ENCODE peak calls at places on chromosomes 16 and 17, in six cellular contexts. One of them, this sample, is unnamed.
A peak's percentile ranks its signal among the peaks of the same experiment; 100 is the strongest.

GRCh38 chr17:63421681-63422645 is 24.1 kb downstream of the CYB561 start:
- DNase-seq in T-helper 1 cell: no peak
- DNase-seq in astrocyte of the hippocampus: no peak
- DNase-seq in stimulated activated naive B cell treated with anti-CD40 and anti-IgM and Interleukin-4, amounts not matched to agents 10 μg/mL and 1 μg/mL and 100 μg/mL, for 72 hours: no peak
- DNase-seq in stimulated activated effector memory CD8-positive, alpha-beta T cell treated with anti-CD3 and anti-CD28 coated beads, Interleukin-12 subunit alpha, Interleukin-12 subunit beta, amount 100 ng/mL, for 72 hours: no peak
- DNase-seq in Caki2: no peak
- DNase-seq in this sample: no peak

GRCh38 chr17:75067856-75068255 is 19.9 kb upstream of the SLC16A5 start:
- DNase-seq in T-helper 1 cell: no peak
- DNase-seq in astrocyte of the hippocampus: peak; percentile 53
- DNase-seq in stimulated activated naive B cell treated with anti-CD40 and anti-IgM and Interleukin-4, amounts not matched to agents 10 μg/mL and 1 μg/mL and 100 μg/mL, for 72 hours: no peak
- DNase-seq in stimulated activated effector memory CD8-positive, alpha-beta T cell treated with anti-CD3 and anti-CD28 coated beads, Interleukin-12 subunit alpha, Interleukin-12 subunit beta, amount 100 ng/mL, for 72 hours: no peak
- DNase-seq in Caki2: no peak
- DNase-seq in this sample: no peak

GRCh38 chr16:66925322-66925840 is at the start of gene RRAD:
- DNase-seq in T-helper 1 cell: no peak
- DNase-seq in astrocyte of the hippocampus: peak; percentile 83
- DNase-seq in stimulated activated naive B cell treated with anti-CD40 and anti-IgM and Interleukin-4, amounts not matched to agents 10 μg/mL and 1 μg/mL and 100 μg/mL, for 72 hours: no peak
- DNase-seq in stimulated activated effector memory CD8-positive, alpha-beta T cell treated with anti-CD3 and anti-CD28 coated beads, Interleukin-12 subunit alpha, Interleukin-12 subunit beta, amount 100 ng/mL, for 72 hours: no peak
- DNase-seq in Caki2: peak; percentile 76
- DNase-seq in this sample: no peak

GRCh38 chr17:16286947-16287562 is 66.2 kb downstream of the CENPV start:
- DNase-seq in T-helper 1 cell: no peak
- DNase-seq in astrocyte of the hippocampus: no peak
- DNase-seq in stimulated activated naive B cell treated with anti-CD40 and anti-IgM and Interleukin-4, amounts not matched to agents 10 μg/mL and 1 μg/mL and 100 μg/mL, for 72 hours: peak; percentile 77
- DNase-seq in stimulated activated effector memory CD8-positive, alpha-beta T cell treated with anti-CD3 and anti-CD28 coated beads, Interleukin-12 subunit alpha, Interleukin-12 subunit beta, amount 100 ng/mL, for 72 hours: no peak
- DNase-seq in Caki2: no peak
- DNase-seq in this sample: no peak

GRCh38 chr17:74345433-74346241 is 16.0 kb downstream of the BTBD17 start:
- DNase-seq in T-helper 1 cell: no peak
- DNase-seq in astrocyte of the hippocampus: peak; percentile 22
- DNase-seq in stimulated activated naive B cell treated with anti-CD40 and anti-IgM and Interleukin-4, amounts not matched to agents 10 μg/mL and 1 μg/mL and 100 μg/mL, for 72 hours: no peak
- DNase-seq in stimulated activated effector memory CD8-positive, alpha-beta T cell treated with anti-CD3 and anti-CD28 coated beads, Interleukin-12 subunit alpha, Interleukin-12 subunit beta, amount 100 ng/mL, for 72 hours: no peak
- DNase-seq in Caki2: peak; percentile 8
- DNase-seq in this sample: no peak

GRCh38 chr17:36147601-36148000 is 28.8 kb downstream of the TBC1D3B start:
- DNase-seq in T-helper 1 cell: no peak
- DNase-seq in astrocyte of the hippocampus: no peak
- DNase-seq in stimulated activated naive B cell treated with anti-CD40 and anti-IgM and Interleukin-4, amounts not matched to agents 10 μg/mL and 1 μg/mL and 100 μg/mL, for 72 hours: no peak
- DNase-seq in stimulated activated effector memory CD8-positive, alpha-beta T cell treated with anti-CD3 and anti-CD28 coated beads, Interleukin-12 subunit alpha, Interleukin-12 subunit beta, amount 100 ng/mL, for 72 hours: peak; percentile 44
- DNase-seq in Caki2: no peak
- DNase-seq in this sample: peak; percentile 11

GRCh38 chr17:45020354-45021138 is 30.9 kb downstream of the DCAKD start:
- DNase-seq in T-helper 1 cell: no peak
- DNase-seq in astrocyte of the hippocampus: peak; percentile 80
- DNase-seq in stimulated activated naive B cell treated with anti-CD40 and anti-IgM and Interleukin-4, amounts not matched to agents 10 μg/mL and 1 μg/mL and 100 μg/mL, for 72 hours: no peak
- DNase-seq in stimulated activated effector memory CD8-positive, alpha-beta T cell treated with anti-CD3 and anti-CD28 coated beads, Interleukin-12 subunit alpha, Interleukin-12 subunit beta, amount 100 ng/mL, for 72 hours: no peak
- DNase-seq in Caki2: no peak
- DNase-seq in this sample: no peak

GRCh38 chr17:27917000-27917399 is 23.8 kb upstream of the LYRM9 start:
- DNase-seq in T-helper 1 cell: no peak
- DNase-seq in astrocyte of the hippocampus: no peak
- DNase-seq in stimulated activated naive B cell treated with anti-CD40 and anti-IgM and Interleukin-4, amounts not matched to agents 10 μg/mL and 1 μg/mL and 100 μg/mL, for 72 hours: no peak
- DNase-seq in stimulated activated effector memory CD8-positive, alpha-beta T cell treated with anti-CD3 and anti-CD28 coated beads, Interleukin-12 subunit alpha, Interleukin-12 subunit beta, amount 100 ng/mL, for 72 hours: no peak
- DNase-seq in Caki2: no peak
- DNase-seq in this sample: no peak

GRCh38 chr17:40956401-40957254 is 10.1 kb downstream of the KRT39 start:
- DNase-seq in T-helper 1 cell: no peak
- DNase-seq in astrocyte of the hippocampus: peak; percentile 70
- DNase-seq in stimulated activated naive B cell treated with anti-CD40 and anti-IgM and Interleukin-4, amounts not matched to agents 10 μg/mL and 1 μg/mL and 100 μg/mL, for 72 hours: no peak
- DNase-seq in stimulated activated effector memory CD8-positive, alpha-beta T cell treated with anti-CD3 and anti-CD28 coated beads, Interleukin-12 subunit alpha, Interleukin-12 subunit beta, amount 100 ng/mL, for 72 hours: no peak
- DNase-seq in Caki2: peak; percentile 48
- DNase-seq in this sample: no peak

GRCh38 chr16:19085679-19086200 is 18.3 kb downstream of the COQ7 start:
- DNase-seq in T-helper 1 cell: no peak
- DNase-seq in astrocyte of the hippocampus: peak; percentile 38
- DNase-seq in stimulated activated naive B cell treated with anti-CD40 and anti-IgM and Interleukin-4, amounts not matched to agents 10 μg/mL and 1 μg/mL and 100 μg/mL, for 72 hours: no peak
- DNase-seq in stimulated activated effector memory CD8-positive, alpha-beta T cell treated with anti-CD3 and anti-CD28 coated beads, Interleukin-12 subunit alpha, Interleukin-12 subunit beta, amount 100 ng/mL, for 72 hours: no peak
- DNase-seq in Caki2: no peak
- DNase-seq in this sample: no peak

GRCh38 chr16:89761304-89761922 is 40.1 kb downstream of the ZNF276 start:
- DNase-seq in T-helper 1 cell: no peak
- DNase-seq in astrocyte of the hippocampus: no peak
- DNase-seq in stimulated activated naive B cell treated with anti-CD40 and anti-IgM and Interleukin-4, amounts not matched to agents 10 μg/mL and 1 μg/mL and 100 μg/mL, for 72 hours: no peak
- DNase-seq in stimulated activated effector memory CD8-positive, alpha-beta T cell treated with anti-CD3 and anti-CD28 coated beads, Interleukin-12 subunit alpha, Interleukin-12 subunit beta, amount 100 ng/mL, for 72 hours: no peak
- DNase-seq in Caki2: no peak
- DNase-seq in this sample: no peak

GRCh38 chr17:15999141-15999973 is at the start of the genes TTC19 and ZSWIM7:
- DNase-seq in T-helper 1 cell: peak; percentile 86
- DNase-seq in astrocyte of the hippocampus: peak; percentile 98
- DNase-seq in stimulated activated naive B cell treated with anti-CD40 and anti-IgM and Interleukin-4, amounts not matched to agents 10 μg/mL and 1 μg/mL and 100 μg/mL, for 72 hours: peak; percentile 94
- DNase-seq in stimulated activated effector memory CD8-positive, alpha-beta T cell treated with anti-CD3 and anti-CD28 coated beads, Interleukin-12 subunit alpha, Interleukin-12 subunit beta, amount 100 ng/mL, for 72 hours: peak; percentile 97
- DNase-seq in Caki2: peak; percentile 94
- DNase-seq in this sample: peak; percentile 83

GRCh38 chr17:4790705-4791088 is 1.9 kb downstream of the GLTPD2 start:
- DNase-seq in T-helper 1 cell: no peak
- DNase-seq in astrocyte of the hippocampus: no peak
- DNase-seq in stimulated activated naive B cell treated with anti-CD40 and anti-IgM and Interleukin-4, amounts not matched to agents 10 μg/mL and 1 μg/mL and 100 μg/mL, for 72 hours: no peak
- DNase-seq in stimulated activated effector memory CD8-positive, alpha-beta T cell treated with anti-CD3 and anti-CD28 coated beads, Interleukin-12 subunit alpha, Interleukin-12 subunit beta, amount 100 ng/mL, for 72 hours: no peak
- DNase-seq in Caki2: no peak
- DNase-seq in this sample: no peak

GRCh38 chr17:39235555-39236221 is 9.9 kb upstream of the STAC2 start:
- DNase-seq in T-helper 1 cell: peak; percentile 15
- DNase-seq in astrocyte of the hippocampus: peak; percentile 67
- DNase-seq in stimulated activated naive B cell treated with anti-CD40 and anti-IgM and Interleukin-4, amounts not matched to agents 10 μg/mL and 1 μg/mL and 100 μg/mL, for 72 hours: peak; percentile 39
- DNase-seq in stimulated activated effector memory CD8-positive, alpha-beta T cell treated with anti-CD3 and anti-CD28 coated beads, Interleukin-12 subunit alpha, Interleukin-12 subunit beta, amount 100 ng/mL, for 72 hours: peak; percentile 72
- DNase-seq in Caki2: peak; percentile 33
- DNase-seq in this sample: no peak

GRCh38 chr17:77693776-77694175 is 264.7 kb upstream of the TNRC6C start:
- DNase-seq in T-helper 1 cell: no peak
- DNase-seq in astrocyte of the hippocampus: no peak
- DNase-seq in stimulated activated naive B cell treated with anti-CD40 and anti-IgM and Interleukin-4, amounts not matched to agents 10 μg/mL and 1 μg/mL and 100 μg/mL, for 72 hours: no peak
- DNase-seq in stimulated activated effector memory CD8-positive, alpha-beta T cell treated with anti-CD3 and anti-CD28 coated beads, Interleukin-12 subunit alpha, Interleukin-12 subunit beta, amount 100 ng/mL, for 72 hours: no peak
- DNase-seq in Caki2: no peak
- DNase-seq in this sample: no peak

GRCh38 chr16:81437860-81438259 is 6.7 kb upstream of the CMIP start:
- DNase-seq in T-helper 1 cell: no peak
- DNase-seq in astrocyte of the hippocampus: no peak
- DNase-seq in stimulated activated naive B cell treated with anti-CD40 and anti-IgM and Interleukin-4, amounts not matched to agents 10 μg/mL and 1 μg/mL and 100 μg/mL, for 72 hours: no peak
- DNase-seq in stimulated activated effector memory CD8-positive, alpha-beta T cell treated with anti-CD3 and anti-CD28 coated beads, Interleukin-12 subunit alpha, Interleukin-12 subunit beta, amount 100 ng/mL, for 72 hours: no peak
- DNase-seq in Caki2: no peak
- DNase-seq in this sample: no peak

GRCh38 chr16:57016831-57017230 is 27.5 kb downstream of the NLRC5 start:
- DNase-seq in T-helper 1 cell: no peak
- DNase-seq in astrocyte of the hippocampus: no peak
- DNase-seq in stimulated activated naive B cell treated with anti-CD40 and anti-IgM and Interleukin-4, amounts not matched to agents 10 μg/mL and 1 μg/mL and 100 μg/mL, for 72 hours: no peak
- DNase-seq in stimulated activated effector memory CD8-positive, alpha-beta T cell treated with anti-CD3 and anti-CD28 coated beads, Interleukin-12 subunit alpha, Interleukin-12 subunit beta, amount 100 ng/mL, for 72 hours: no peak
- DNase-seq in Caki2: no peak
- DNase-seq in this sample: no peak

GRCh38 chr16:13306153-13306552 is 404.8 kb downstream of the SHISA9 start:
- DNase-seq in T-helper 1 cell: no peak
- DNase-seq in astrocyte of the hippocampus: no peak
- DNase-seq in stimulated activated naive B cell treated with anti-CD40 and anti-IgM and Interleukin-4, amounts not matched to agents 10 μg/mL and 1 μg/mL and 100 μg/mL, for 72 hours: no peak
- DNase-seq in stimulated activated effector memory CD8-positive, alpha-beta T cell treated with anti-CD3 and anti-CD28 coated beads, Interleukin-12 subunit alpha, Interleukin-12 subunit beta, amount 100 ng/mL, for 72 hours: no peak
- DNase-seq in Caki2: no peak
- DNase-seq in this sample: no peak

GRCh38 chr16:57606847-57607501 is 21.5 kb upstream of the ADGRG1 start:
- DNase-seq in T-helper 1 cell: no peak
- DNase-seq in astrocyte of the hippocampus: no peak
- DNase-seq in stimulated activated naive B cell treated with anti-CD40 and anti-IgM and Interleukin-4, amounts not matched to agents 10 μg/mL and 1 μg/mL and 100 μg/mL, for 72 hours: no peak
- DNase-seq in stimulated activated effector memory CD8-positive, alpha-beta T cell treated with anti-CD3 and anti-CD28 coated beads, Interleukin-12 subunit alpha, Interleukin-12 subunit beta, amount 100 ng/mL, for 72 hours: no peak
- DNase-seq in Caki2: no peak
- DNase-seq in this sample: no peak

GRCh38 chr17:45284176-45285140 is 22.6 kb upstream of the SPATA32 start:
- DNase-seq in T-helper 1 cell: no peak
- DNase-seq in astrocyte of the hippocampus: no peak
- DNase-seq in stimulated activated naive B cell treated with anti-CD40 and anti-IgM and Interleukin-4, amounts not matched to agents 10 μg/mL and 1 μg/mL and 100 μg/mL, for 72 hours: no peak
- DNase-seq in stimulated activated effector memory CD8-positive, alpha-beta T cell treated with anti-CD3 and anti-CD28 coated beads, Interleukin-12 subunit alpha, Interleukin-12 subunit beta, amount 100 ng/mL, for 72 hours: no peak
- DNase-seq in Caki2: no peak
- DNase-seq in this sample: no peak

GRCh38 chr17:82400830-82401229 is 17.3 kb upstream of the HEXD start:
- DNase-seq in T-helper 1 cell: peak; percentile 28
- DNase-seq in astrocyte of the hippocampus: no peak
- DNase-seq in stimulated activated naive B cell treated with anti-CD40 and anti-IgM and Interleukin-4, amounts not matched to agents 10 μg/mL and 1 μg/mL and 100 μg/mL, for 72 hours: peak; percentile 43
- DNase-seq in stimulated activated effector memory CD8-positive, alpha-beta T cell treated with anti-CD3 and anti-CD28 coated beads, Interleukin-12 subunit alpha, Interleukin-12 subunit beta, amount 100 ng/mL, for 72 hours: peak; percentile 66
- DNase-seq in Caki2: no peak
- DNase-seq in this sample: peak; percentile 20

GRCh38 chr16:74700206-74701040 is at the start of gene MLKL:
- DNase-seq in T-helper 1 cell: peak; percentile 47
- DNase-seq in astrocyte of the hippocampus: peak; percentile 37
- DNase-seq in stimulated activated naive B cell treated with anti-CD40 and anti-IgM and Interleukin-4, amounts not matched to agents 10 μg/mL and 1 μg/mL and 100 μg/mL, for 72 hours: peak; percentile 23
- DNase-seq in stimulated activated effector memory CD8-positive, alpha-beta T cell treated with anti-CD3 and anti-CD28 coated beads, Interleukin-12 subunit alpha, Interleukin-12 subunit beta, amount 100 ng/mL, for 72 hours: peak; percentile 77
- DNase-seq in Caki2: peak; percentile 77
- DNase-seq in this sample: peak; percentile 70

GRCh38 chr17:2981325-2981724 is 82.1 kb downstream of the OR1D5 start:
- DNase-seq in T-helper 1 cell: no peak
- DNase-seq in astrocyte of the hippocampus: no peak
- DNase-seq in stimulated activated naive B cell treated with anti-CD40 and anti-IgM and Interleukin-4, amounts not matched to agents 10 μg/mL and 1 μg/mL and 100 μg/mL, for 72 hours: no peak
- DNase-seq in stimulated activated effector memory CD8-positive, alpha-beta T cell treated with anti-CD3 and anti-CD28 coated beads, Interleukin-12 subunit alpha, Interleukin-12 subunit beta, amount 100 ng/mL, for 72 hours: no peak
- DNase-seq in Caki2: no peak
- DNase-seq in this sample: no peak

GRCh38 chr16:56923481-56923880 is 8.5 kb upstream of the HERPUD1 start:
- DNase-seq in T-helper 1 cell: no peak
- DNase-seq in astrocyte of the hippocampus: no peak
- DNase-seq in stimulated activated naive B cell treated with anti-CD40 and anti-IgM and Interleukin-4, amounts not matched to agents 10 μg/mL and 1 μg/mL and 100 μg/mL, for 72 hours: no peak
- DNase-seq in stimulated activated effector memory CD8-positive, alpha-beta T cell treated with anti-CD3 and anti-CD28 coated beads, Interleukin-12 subunit alpha, Interleukin-12 subunit beta, amount 100 ng/mL, for 72 hours: no peak
- DNase-seq in Caki2: no peak
- DNase-seq in this sample: no peak

GRCh38 chr16:88759245-88759975 is 25.6 kb downstream of the PIEZO1 start:
- DNase-seq in T-helper 1 cell: peak; percentile 56
- DNase-seq in astrocyte of the hippocampus: no peak
- DNase-seq in stimulated activated naive B cell treated with anti-CD40 and anti-IgM and Interleukin-4, amounts not matched to agents 10 μg/mL and 1 μg/mL and 100 μg/mL, for 72 hours: no peak
- DNase-seq in stimulated activated effector memory CD8-positive, alpha-beta T cell treated with anti-CD3 and anti-CD28 coated beads, Interleukin-12 subunit alpha, Interleukin-12 subunit beta, amount 100 ng/mL, for 72 hours: no peak
- DNase-seq in Caki2: no peak
- DNase-seq in this sample: no peak

GRCh38 chr17:48441231-48441711 is 11.3 kb upstream of the SKAP1 start:
- DNase-seq in T-helper 1 cell: peak; percentile 49
- DNase-seq in astrocyte of the hippocampus: no peak
- DNase-seq in stimulated activated naive B cell treated with anti-CD40 and anti-IgM and Interleukin-4, amounts not matched to agents 10 μg/mL and 1 μg/mL and 100 μg/mL, for 72 hours: peak; percentile 44
- DNase-seq in stimulated activated effector memory CD8-positive, alpha-beta T cell treated with anti-CD3 and anti-CD28 coated beads, Interleukin-12 subunit alpha, Interleukin-12 subunit beta, amount 100 ng/mL, for 72 hours: peak; percentile 61
- DNase-seq in Caki2: no peak
- DNase-seq in this sample: peak; percentile 33

GRCh38 chr16:50572700-50573099 is 24.5 kb downstream of the NKD1 start:
- DNase-seq in T-helper 1 cell: no peak
- DNase-seq in astrocyte of the hippocampus: no peak
- DNase-seq in stimulated activated naive B cell treated with anti-CD40 and anti-IgM and Interleukin-4, amounts not matched to agents 10 μg/mL and 1 μg/mL and 100 μg/mL, for 72 hours: no peak
- DNase-seq in stimulated activated effector memory CD8-positive, alpha-beta T cell treated with anti-CD3 and anti-CD28 coated beads, Interleukin-12 subunit alpha, Interleukin-12 subunit beta, amount 100 ng/mL, for 72 hours: no peak
- DNase-seq in Caki2: no peak
- DNase-seq in this sample: no peak

GRCh38 chr17:78623541-78623940 is 46.3 kb upstream of the DNAH17 start:
- DNase-seq in T-helper 1 cell: no peak
- DNase-seq in astrocyte of the hippocampus: no peak
- DNase-seq in stimulated activated naive B cell treated with anti-CD40 and anti-IgM and Interleukin-4, amounts not matched to agents 10 μg/mL and 1 μg/mL and 100 μg/mL, for 72 hours: no peak
- DNase-seq in stimulated activated effector memory CD8-positive, alpha-beta T cell treated with anti-CD3 and anti-CD28 coated beads, Interleukin-12 subunit alpha, Interleukin-12 subunit beta, amount 100 ng/mL, for 72 hours: no peak
- DNase-seq in Caki2: no peak
- DNase-seq in this sample: no peak

GRCh38 chr17:51707216-51707615 is 446.9 kb downstream of the UTP18 start:
- DNase-seq in T-helper 1 cell: no peak
- DNase-seq in astrocyte of the hippocampus: no peak
- DNase-seq in stimulated activated naive B cell treated with anti-CD40 and anti-IgM and Interleukin-4, amounts not matched to agents 10 μg/mL and 1 μg/mL and 100 μg/mL, for 72 hours: no peak
- DNase-seq in stimulated activated effector memory CD8-positive, alpha-beta T cell treated with anti-CD3 and anti-CD28 coated beads, Interleukin-12 subunit alpha, Interleukin-12 subunit beta, amount 100 ng/mL, for 72 hours: no peak
- DNase-seq in Caki2: no peak
- DNase-seq in this sample: no peak